ENCODE peak calls at places on chromosomes 1 and 21, in seven cellular contexts. I is IMR-90, C is H1, U is H9, N is neuronal stem cell, B is mesenchymal stem cell, F is trophoblast cell. T is an unnamed sample.

GRCh38 chr1:165444897-165445370 is at the start of gene RXRG:
- DNase-seq in I (peak), C (no peak), U (peak), N (peak), B (peak), F (no peak), T (peak)

GRCh38 chr1:35708179-35708891 is 10.3 kb downstream of the C1orf216 start:
- DNase-seq in I (no peak), C (no peak), U (peak), N (no peak), B (no peak), F (no peak), T (peak)

GRCh38 chr21:28016571-28016970 is 976.1 kb downstream of the LTN1 start:
- DNase-seq in I (peak), C (no peak), U (no peak), N (peak), B (no peak), F (no peak), T (peak)

GRCh38 chr1:37472281-37472680 is 2.1 kb upstream of the ZC3H12A start:
- DNase-seq in I (no peak), C (no peak), U (no peak), N (no peak), B (no peak), F (no peak), T (no peak)

GRCh38 chr1:239811211-239811902 is 280.3 kb upstream of the FMN2 start:
- DNase-seq in I (no peak), C (no peak), U (peak), N (no peak), B (no peak), F (no peak), T (peak)

GRCh38 chr1:84944767-84945486 is 51.9 kb upstream of the LPAR3 start:
- DNase-seq in I (peak), C (no peak), U (peak), N (peak), B (peak), F (peak), T (peak)

GRCh38 chr21:46208761-46209721 is 19.5 kb downstream of the LSS start:
- DNase-seq in I (no peak), C (no peak), U (no peak), N (no peak), B (no peak), F (no peak), T (no peak)

GRCh38 chr1:65395887-65396612 is 24.4 kb upstream of the LEPR start:
- DNase-seq in I (peak), C (peak), U (peak), N (no peak), B (peak), F (peak), T (peak)

GRCh38 chr1:247085310-247085709 is 6.7 kb upstream of the ZNF670 start:
- DNase-seq in I (no peak), C (no peak), U (no peak), N (no peak), B (no peak), F (no peak), T (no peak)

GRCh38 chr1:85321237-85321964 is 45.0 kb upstream of the BCL10 start:
- DNase-seq in I (peak), C (no peak), U (no peak), N (no peak), B (peak), F (no peak), T (no peak)

GRCh38 chr1:150537732-150538684 is 11.2 kb upstream of the ADAMTSL4 start:
- DNase-seq in I (peak), C (no peak), U (peak), N (no peak), B (peak), F (peak), T (peak)

GRCh38 chr1:178509608-178510007 is 3.3 kb upstream of the TEX35 start:
- DNase-seq in I (no peak), C (no peak), U (no peak), N (no peak), B (no peak), F (no peak), T (no peak)

GRCh38 chr1:174999926-175000696 is at the start of gene CACYBP:
- DNase-seq in I (peak), C (no peak), U (no peak), N (no peak), B (peak), F (no peak), T (peak)

GRCh38 chr1:9435854-9436253 is 103.4 kb upstream of the SLC25A33 start:
- DNase-seq in I (no peak), C (no peak), U (no peak), N (no peak), B (no peak), F (no peak), T (no peak)

GRCh38 chr1:9434247-9434646 is 105.0 kb upstream of the SLC25A33 start:
- DNase-seq in I (no peak), C (no peak), U (no peak), N (no peak), B (no peak), F (no peak), T (no peak)

GRCh38 chr1:9437931-9438330 is 101.3 kb upstream of the SLC25A33 start:
- DNase-seq in I (peak), C (no peak), U (no peak), N (no peak), B (peak), F (no peak), T (peak)

GRCh38 chr1:9436258-9436657 is 103.0 kb upstream of the SLC25A33 start:
- DNase-seq in I (no peak), C (no peak), U (no peak), N (no peak), B (no peak), F (no peak), T (no peak)

DNA sequence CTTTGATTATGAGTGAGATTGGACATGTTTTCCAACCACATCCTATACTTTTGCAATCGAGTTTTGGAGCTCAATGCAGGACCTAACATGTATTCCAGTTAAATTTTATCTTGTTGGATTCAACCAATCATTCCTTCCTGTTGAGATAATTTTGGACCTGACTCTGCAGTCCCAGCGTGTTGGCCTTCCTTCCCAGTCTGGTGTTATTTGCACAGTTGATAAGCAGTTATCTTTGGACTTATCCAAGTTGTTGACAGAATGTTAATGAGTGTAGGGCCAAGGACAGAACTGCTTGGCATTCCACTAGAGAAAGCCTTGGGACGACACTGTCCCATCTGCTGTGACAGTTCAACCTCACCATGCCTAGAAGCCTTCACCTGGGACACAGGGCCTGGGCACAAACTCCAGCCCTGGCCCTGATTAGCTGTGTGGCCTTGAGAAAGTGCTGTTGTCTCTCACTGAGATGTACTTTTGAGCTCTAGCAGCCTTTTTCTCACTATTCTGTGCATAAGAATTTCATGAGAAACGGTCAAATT is 104.1 kb upstream of the SLC25A33 start:
- DNase-seq in I (no peak), C (no peak), U (no peak), N (no peak), B (no peak), F (no peak), T (no peak)
- H2BK5ac ChIP-seq in I (no peak), C (no peak), U (no peak), N (no peak), B (no peak), F (no peak), T (no peak)

DNA sequence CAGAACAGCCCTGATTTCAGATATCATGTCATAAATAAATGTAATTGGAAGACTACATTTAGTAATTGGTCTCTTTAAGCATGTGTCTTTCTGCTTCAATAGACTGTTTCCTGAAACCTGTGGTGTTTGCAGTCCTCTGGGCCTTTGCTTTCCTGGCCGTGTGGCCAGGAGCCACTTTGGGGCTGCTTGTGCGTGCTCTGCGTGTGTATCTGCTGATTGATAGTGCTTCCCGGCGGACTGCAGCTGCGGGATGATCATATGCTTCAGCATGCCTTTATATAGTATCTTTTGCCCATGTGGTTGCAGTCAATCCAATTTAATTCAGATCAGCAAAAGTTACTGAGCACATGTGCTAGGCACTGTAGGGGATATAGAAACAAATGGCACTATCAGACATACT is 27.5 kb upstream of the TTF2 start:
- DNase-seq in I (no peak), C (no peak), U (no peak), N (no peak), B (no peak), F (no peak), T (no peak)
- H2BK5ac ChIP-seq in I (no peak), C (no peak), U (no peak), N (no peak), B (no peak), F (no peak), T (no peak)

GRCh38 chr1:209021622-209022021 is 561.9 kb upstream of the CAMK1G start:
- DNase-seq in I (no peak), C (no peak), U (no peak), N (no peak), B (no peak), F (no peak), T (no peak)

GRCh38 chr1:209029737-209030136 is 553.8 kb upstream of the CAMK1G start:
- DNase-seq in I (no peak), C (no peak), U (no peak), N (no peak), B (no peak), F (no peak), T (no peak)

DNA sequence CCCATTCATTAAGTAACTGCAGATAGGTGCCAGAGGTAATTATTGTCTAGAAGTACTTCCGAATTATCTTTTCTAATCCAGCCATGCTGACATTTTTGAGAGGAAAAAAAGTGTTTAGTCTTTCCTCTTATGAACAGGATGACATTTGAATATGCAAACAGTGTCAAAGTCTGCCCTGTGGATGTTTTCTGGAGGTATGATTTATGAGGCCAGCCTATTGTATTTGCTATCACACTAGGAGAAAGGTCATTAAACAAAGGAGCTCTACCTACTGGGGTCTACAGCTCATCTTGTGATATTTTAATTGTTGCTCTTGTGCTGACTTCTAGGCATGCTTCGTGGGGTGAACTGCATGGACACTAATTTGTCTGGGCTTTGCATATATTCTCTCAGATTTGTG is 559.7 kb upstream of the CAMK1G start:
- DNase-seq in I (no peak), C (no peak), U (no peak), N (no peak), B (no peak), F (no peak), T (no peak)
- H2BK5ac ChIP-seq in I (no peak), C (no peak), U (no peak), N (no peak), B (no peak), F (no peak), T (no peak)

DNA sequence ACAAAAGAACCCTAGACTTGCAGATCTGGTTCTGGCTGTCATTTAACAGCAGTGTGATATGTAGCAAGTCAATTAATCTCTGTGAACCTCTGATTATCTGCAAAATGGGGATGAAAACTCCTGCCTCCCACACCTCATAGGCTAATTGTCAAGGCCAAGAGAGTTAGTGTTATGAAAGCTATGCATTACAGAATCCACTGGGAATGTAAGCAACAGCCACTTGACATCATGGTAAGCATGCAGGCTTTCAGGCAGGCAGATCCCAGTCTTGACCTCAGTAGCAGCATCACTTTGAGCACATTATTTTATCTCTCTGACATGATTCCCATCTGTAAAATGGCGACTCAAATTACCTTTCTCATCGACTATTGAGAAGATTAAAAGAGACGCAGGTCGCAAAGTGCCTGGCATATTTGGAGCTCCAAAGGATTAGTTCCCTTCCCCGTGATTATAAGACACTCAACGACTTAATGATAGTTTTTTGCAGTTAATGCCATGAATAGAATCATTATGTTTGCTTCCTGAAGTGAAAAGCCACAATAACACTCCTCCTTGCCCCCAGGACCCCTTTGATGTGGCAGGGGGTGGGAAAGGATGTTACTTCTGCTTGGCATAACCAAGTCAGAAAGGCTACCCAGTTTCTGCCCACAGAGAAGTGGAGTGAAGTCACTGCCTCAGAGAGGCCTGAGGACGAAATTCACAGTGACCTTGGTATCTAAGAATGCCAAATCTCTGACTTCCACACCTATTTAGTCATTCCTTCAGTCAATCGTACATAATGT is 273.0 kb upstream of the NFIA start:
- DNase-seq in I (peak), C (no peak), U (no peak), N (peak), B (no peak), F (peak), T (peak)
- H2BK5ac ChIP-seq in I (no peak), C (no peak), U (no peak), N (no peak), B (no peak), F (no peak), T (no peak)

DNA sequence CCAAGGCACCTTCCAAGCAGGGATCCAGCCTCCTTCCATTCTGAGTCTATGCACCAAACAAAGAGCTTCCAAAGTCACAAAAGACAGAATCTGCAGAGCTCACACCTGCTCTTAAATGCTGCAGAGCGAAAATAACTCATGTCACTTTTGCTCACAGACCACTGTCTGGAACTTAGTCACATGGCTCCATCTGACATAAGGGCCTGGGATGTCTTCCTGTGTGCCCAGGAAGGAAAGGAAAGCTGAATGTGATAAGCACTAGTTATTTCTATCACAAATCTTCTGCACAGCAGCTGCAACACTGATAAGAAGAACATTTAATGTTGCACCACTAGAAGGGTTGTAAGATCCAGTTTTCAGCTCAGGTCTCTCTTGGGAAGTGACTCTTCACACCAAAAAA is 39.5 kb upstream of the SGIP1 start:
- DNase-seq in I (no peak), C (no peak), U (no peak), N (no peak), B (no peak), F (no peak), T (no peak)
- H2BK5ac ChIP-seq in I (no peak), C (no peak), U (no peak), N (no peak), B (no peak), F (no peak), T (no peak)

GRCh38 chr21:41256771-41257702 is 59.6 kb upstream of the FAM3B start:
- DNase-seq in I (no peak), C (no peak), U (no peak), N (no peak), B (no peak), F (no peak), T (no peak)
- H2BK5ac ChIP-seq in I (no peak), C (no peak), U (no peak), N (no peak), B (no peak), F (no peak), T (no peak)

GRCh38 chr21:25563399-25564116 is 43.7 kb downstream of the MRPL39 start:
- DNase-seq in I (no peak), C (no peak), U (no peak), N (no peak), B (peak), F (no peak), T (no peak)
- H2BK5ac ChIP-seq in I (peak), C (no peak), U (no peak), N (no peak), B (no peak), F (no peak), T (no peak)

GRCh38 chr1:118650084-118650807 is 337.9 kb downstream of the TBX15 start:
- DNase-seq in I (no peak), C (no peak), U (no peak), N (no peak), B (no peak), F (no peak), T (no peak)

DNA sequence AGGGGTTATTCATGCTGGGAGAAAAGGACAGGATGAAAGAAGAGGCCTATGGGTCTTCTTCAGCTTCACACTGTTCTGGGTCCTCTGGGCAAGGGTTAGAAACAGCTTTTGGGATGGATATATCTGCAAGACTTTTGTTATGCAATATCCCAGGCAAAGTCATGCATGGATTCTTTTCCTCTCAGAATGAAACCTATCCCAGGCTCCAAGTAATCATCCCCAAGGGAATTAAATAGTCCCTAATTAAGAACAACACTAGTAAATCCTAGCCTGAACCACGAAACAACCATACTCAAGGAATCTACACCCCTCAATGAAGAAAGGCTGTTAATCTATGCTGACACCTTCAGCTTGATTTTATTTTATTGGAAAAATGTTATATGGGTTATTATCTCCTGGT is 338.7 kb downstream of the TBX15 start:
- DNase-seq in I (no peak), C (no peak), U (no peak), N (no peak), B (no peak), F (no peak), T (no peak)
- H2BK5ac ChIP-seq in I (no peak), C (no peak), U (no peak), N (no peak), B (no peak), F (no peak), T (no peak)

T was measured in mesendoderm.